ENCODE peak calls at places on chromosomes 2 and 18, in seven cellular contexts. I, F, T, S, P, A and Z are unnamed samples. For H3K4me1, the result is how much of the 10 kb centered on the place peaks cover.

GRCh38 chr2:235504459-235505200 is 10.8 kb downstream of the AGAP1 start:
- DNase-seq in I (no peak), F (peak), T (no peak), S (no peak), P (no peak), A (no peak), Z (no peak)

GRCh38 chr2:117832905-117833613 is 18.6 kb downstream of the DDX18 start:
- DNase-seq in I (no peak), F (no peak), T (no peak), S (no peak), P (peak), A (peak), Z (no peak)

GRCh38 chr2:36967236-36967876 is 1.0 kb upstream of the STRN start:
- DNase-seq in I (no peak), F (no peak), T (no peak), S (no peak), P (no peak), A (no peak), Z (no peak)

GRCh38 chr18:64097497-64097896 is 51.4 kb downstream of the LINC00305 start:
- DNase-seq in I (no peak), F (no peak), T (no peak), S (no peak), P (no peak), A (no peak), Z (no peak)

GRCh38 chr2:138723588-138723987 is 56.6 kb downstream of the NXPH2 start:
- DNase-seq in I (no peak), F (no peak), T (no peak), S (no peak), P (no peak), A (no peak), Z (no peak)

GRCh38 chr2:208037564-208038487 is 12.5 kb upstream of the PLEKHM3 start:
- DNase-seq in I (no peak), F (no peak), T (no peak), S (no peak), P (no peak), A (no peak), Z (no peak)

GRCh38 chr2:20444113-20444992 is 2.5 kb upstream of the RHOB start:
- DNase-seq in I (peak), F (no peak), T (no peak), S (no peak), P (no peak), A (no peak), Z (no peak)

GRCh38 chr2:160375802-160376469 is 117.7 kb downstream of the RBMS1 start:
- DNase-seq in I (no peak), F (no peak), T (no peak), S (no peak), P (no peak), A (peak), Z (no peak)

GRCh38 chr2:9909106-9909505 is 42.4 kb upstream of the GRHL1 start:
- DNase-seq in I (no peak), F (no peak), T (no peak), S (no peak), P (no peak), A (peak), Z (no peak)

GRCh38 chr2:24164416-24164973 is 10.4 kb upstream of the FAM228A start:
- DNase-seq in I (no peak), F (no peak), T (no peak), S (no peak), P (peak), A (no peak), Z (no peak)

GRCh38 chr2:128466377-128467175 is 147.9 kb upstream of the HS6ST1 start:
- DNase-seq in I (peak), F (no peak), T (no peak), S (no peak), P (no peak), A (no peak), Z (peak)

GRCh38 chr18:62578980-62579511 is 56.2 kb downstream of the ZCCHC2 start:
- DNase-seq in I (no peak), F (no peak), T (no peak), S (no peak), P (no peak), A (no peak), Z (no peak)

GRCh38 chr2:105857076-105857740 is 112.5 kb downstream of the NCK2 start:
- DNase-seq in I (no peak), F (no peak), T (no peak), S (no peak), P (no peak), A (no peak), Z (no peak)

GRCh38 chr2:96359310-96359709 is 23.7 kb downstream of the NCAPH start:
- DNase-seq in I (no peak), F (no peak), T (no peak), S (no peak), P (peak), A (no peak), Z (no peak)

GRCh38 chr2:158518083-158518482 is 61.3 kb downstream of the PKP4 start:
- DNase-seq in I (no peak), F (no peak), T (no peak), S (no peak), P (no peak), A (no peak), Z (no peak)

GRCh38 chr2:44254023-44254422 is 21.3 kb upstream of the SLC3A1 start:
- DNase-seq in I (no peak), F (no peak), T (no peak), S (no peak), P (no peak), A (no peak), Z (no peak)

GRCh38 chr2:218005028-218005427 is 2.2 kb upstream of the TNS1 start:
- DNase-seq in I (no peak), F (no peak), T (no peak), S (no peak), P (no peak), A (no peak), Z (no peak)
- H3K4me1 ChIP-seq in I (half or more), F (under half), T (under half), S (under half), P (under half), A (under half), Z (half or more)

DNA sequence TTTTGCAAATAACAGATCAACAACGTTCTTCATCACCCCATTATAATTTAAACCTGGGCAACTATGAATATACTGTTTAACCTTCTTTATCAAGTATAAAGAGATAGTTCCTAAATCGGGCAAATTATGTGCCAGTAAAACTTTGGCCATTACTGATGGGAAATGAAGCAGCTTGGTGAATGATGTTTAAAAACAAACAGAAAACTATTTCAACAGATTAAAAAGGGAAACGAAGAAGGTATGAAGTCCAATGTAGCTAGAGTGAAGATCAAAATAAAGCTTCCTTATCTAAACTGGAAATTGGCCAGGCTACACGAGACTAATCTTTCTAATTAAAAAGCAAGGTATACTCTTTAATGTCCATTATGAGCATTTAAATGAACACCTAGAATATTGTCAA is 6.7 kb upstream of the RBBP8 start:
- DNase-seq in I (no peak), F (no peak), T (no peak), S (no peak), P (no peak), A (no peak), Z (no peak)
- H3K4me1 ChIP-seq in I (under half), F (under half), T (under half), S (under half), P (under half), A (under half), Z (under half)

DNA sequence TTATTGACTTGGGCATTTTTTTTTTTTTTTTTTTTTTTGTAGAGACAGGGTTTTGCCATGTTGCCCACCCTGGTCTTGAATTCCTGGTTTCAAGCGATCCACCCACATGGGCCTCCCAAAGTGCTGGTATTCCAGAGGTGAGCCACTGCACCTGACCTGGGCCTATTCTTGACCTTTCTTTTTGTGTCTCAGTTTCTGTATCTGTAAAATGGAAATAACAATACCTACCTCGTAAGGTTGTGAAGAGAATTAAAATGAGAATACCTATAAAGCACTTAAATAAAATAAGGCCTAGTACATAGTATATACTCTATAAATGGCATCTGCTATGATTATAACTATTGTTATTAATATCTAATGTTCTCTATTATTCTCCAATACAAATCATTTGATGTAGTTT is 15.7 kb downstream of the MAP4K3 start:
- DNase-seq in I (no peak), F (no peak), T (no peak), S (no peak), P (no peak), A (no peak), Z (no peak)
- H3K4me1 ChIP-seq in I (half or more), F (under half), T (under half), S (under half), P (under half), A (under half), Z (under half)

GRCh38 chr2:62660582-62661262 is 44.8 kb upstream of the EHBP1 start:
- DNase-seq in I (no peak), F (no peak), T (no peak), S (no peak), P (no peak), A (peak), Z (no peak)

GRCh38 chr2:62661263-62661635 is 44.3 kb upstream of the EHBP1 start:
- DNase-seq in I (no peak), F (no peak), T (no peak), S (no peak), P (no peak), A (peak), Z (no peak)

GRCh38 chr2:62657752-62658151 is 47.8 kb upstream of the EHBP1 start:
- DNase-seq in I (no peak), F (no peak), T (no peak), S (no peak), P (no peak), A (no peak), Z (no peak)

GRCh38 chr2:62662131-62662530 is 43.4 kb upstream of the EHBP1 start:
- DNase-seq in I (no peak), F (no peak), T (no peak), S (no peak), P (no peak), A (no peak), Z (no peak)

GRCh38 chr2:62660087-62660486 is 45.4 kb upstream of the EHBP1 start:
- DNase-seq in I (no peak), F (no peak), T (no peak), S (no peak), P (no peak), A (no peak), Z (no peak)
- H3K4me1 ChIP-seq in I (under half), F (under half), T (under half), S (under half), P (under half), A (under half), Z (under half)

DNA sequence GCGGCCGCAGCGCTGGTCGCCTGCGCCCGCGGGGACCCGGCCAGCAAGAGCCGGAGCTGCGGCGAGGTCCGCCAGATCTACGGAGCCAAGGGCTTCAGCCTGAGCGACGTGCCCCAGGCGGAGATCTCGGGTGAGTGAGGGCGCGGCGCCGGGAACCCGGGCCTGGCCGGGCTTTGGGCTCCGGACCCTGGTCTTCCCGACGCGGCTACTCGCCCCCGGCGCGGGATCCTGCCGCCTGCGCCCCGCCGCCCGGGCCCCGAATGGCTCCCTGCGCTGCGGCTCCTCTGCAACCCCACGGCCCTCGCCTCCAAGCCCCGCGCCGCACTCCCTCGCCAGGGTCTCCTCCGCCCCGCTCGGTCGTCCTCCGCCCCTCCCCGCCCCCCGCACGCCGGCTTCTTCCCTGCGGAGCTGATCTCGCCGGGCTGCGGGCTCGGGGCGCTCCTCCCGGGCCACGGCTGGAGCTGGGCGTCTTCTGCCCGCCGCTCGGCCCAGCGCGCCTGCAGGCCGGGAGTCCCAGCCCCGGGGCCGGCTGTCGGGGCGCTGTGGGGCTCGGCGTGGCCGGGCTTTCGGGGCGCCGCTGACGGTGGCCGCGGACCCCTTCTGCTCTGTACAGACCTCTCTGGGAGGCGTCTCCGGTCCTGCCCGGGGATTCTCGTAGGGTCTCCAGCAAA is 627 bp downstream of the GPC1 start:
- DNase-seq in I (no peak), F (peak), T (no peak), S (no peak), P (peak), A (no peak), Z (no peak)
- H3K4me1 ChIP-seq in I (under half), F (under half), T (under half), S (half or more), P (under half), A (under half), Z (under half)

GRCh38 chr2:218296200-218296599 is 3.9 kb upstream of the TMBIM1 start:
- DNase-seq in I (no peak), F (no peak), T (no peak), S (no peak), P (no peak), A (no peak), Z (no peak)
- H3K4me1 ChIP-seq in I (under half), F (under half), T (under half), S (under half), P (under half), A (under half), Z (half or more)

GRCh38 chr2:85326406-85326945 is 1.3 kb downstream of the TGOLN2 start:
- DNase-seq in I (no peak), F (no peak), T (no peak), S (no peak), P (peak), A (peak), Z (no peak)
- H3K4me1 ChIP-seq in I (half or more), F (under half), T (under half), S (under half), P (half or more), A (under half), Z (under half)

DNA sequence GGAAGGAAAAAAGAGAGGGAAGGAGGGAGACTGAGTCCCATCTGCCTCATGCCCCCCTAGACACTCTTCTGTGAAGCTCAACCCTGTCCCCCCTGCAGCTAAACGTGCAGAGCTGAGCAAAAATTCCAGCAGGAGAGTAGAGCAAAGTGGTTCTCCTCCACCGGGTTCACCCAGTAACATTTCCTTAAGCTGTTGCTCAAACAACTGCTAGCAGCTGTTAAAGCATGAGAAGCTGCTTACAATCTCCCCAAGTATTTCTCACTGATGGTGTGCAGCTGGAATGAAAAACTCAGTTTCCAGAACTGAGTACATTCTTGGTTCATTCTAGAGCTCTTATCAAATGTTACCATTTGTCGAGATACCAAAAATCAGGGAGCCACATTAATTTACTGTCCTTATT is 92.4 kb downstream of the STK39 start:
- DNase-seq in I (no peak), F (no peak), T (no peak), S (no peak), P (no peak), A (no peak), Z (no peak)
- H3K4me1 ChIP-seq in I (under half), F (under half), T (under half), S (under half), P (under half), A (under half), Z (under half)

DNA sequence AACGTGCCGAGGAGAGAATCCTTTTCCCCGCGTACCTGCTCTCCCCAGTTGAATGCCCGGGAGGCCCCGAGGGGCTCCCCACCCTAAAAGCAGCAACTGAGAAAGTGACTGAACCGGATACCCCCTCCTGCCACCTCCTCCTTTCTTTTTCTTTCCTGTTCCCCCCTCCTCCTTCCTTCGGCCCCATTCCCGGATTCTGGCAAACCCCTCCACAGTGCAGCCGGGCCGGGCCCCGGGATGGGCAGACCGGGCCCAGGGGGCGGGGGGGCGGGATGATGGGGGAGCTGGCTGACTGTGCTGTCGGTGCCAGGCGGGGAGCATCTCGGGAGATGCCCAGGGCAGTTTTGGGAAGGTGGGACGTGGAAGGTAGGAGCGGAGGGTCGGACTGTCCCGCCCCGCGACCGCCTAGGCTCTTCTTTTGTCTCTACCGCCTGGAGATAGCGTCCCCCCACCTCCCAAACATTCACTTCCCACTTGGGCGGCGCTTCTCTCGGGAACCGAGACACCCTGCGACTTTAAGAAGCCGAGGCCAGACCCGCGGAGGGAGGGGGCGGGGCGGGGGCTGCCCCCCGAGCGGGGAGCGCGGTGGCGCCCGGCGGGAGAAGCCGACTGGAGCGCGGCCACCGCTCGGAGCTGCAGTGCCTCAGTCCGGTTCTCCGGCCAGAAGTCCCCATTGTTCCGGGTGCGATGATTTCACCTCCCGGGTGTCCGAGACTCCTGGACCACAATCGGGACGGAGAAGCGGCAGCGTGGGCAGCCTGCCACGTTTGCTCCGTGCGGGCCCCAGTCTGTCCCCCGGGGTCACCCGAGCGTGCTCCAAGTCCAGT is 8.2 kb downstream of the DLX2 start:
- DNase-seq in I (no peak), F (no peak), T (peak), S (no peak), P (no peak), A (no peak), Z (no peak)
- H3K4me1 ChIP-seq in I (half or more), F (under half), T (under half), S (under half), P (under half), A (under half), Z (under half)